ENCODE peak calls at places on chromosomes 7 and 10, in seven cellular contexts. N is NCI-H460, I is body of pancreas, D is B cell, E is H9, U is progenitor cell of endocrine pancreas, K is GM19239. V is an unnamed sample.

GRCh38 chr7:1235501-1236131 is 2.9 kb downstream of the UNCX start:
- DNase-seq in N (no peak), I (no peak), D (peak), E (no peak), U (no peak), K (no peak), V (peak)

GRCh38 chr7:39490296-39490695 is 75.9 kb upstream of the YAE1 start:
- DNase-seq in N (no peak), I (no peak), D (no peak), E (no peak), U (no peak), K (no peak), V (no peak)

GRCh38 chr10:68180490-68180889 is 51.4 kb downstream of the ATOH7 start:
- DNase-seq in N (no peak), I (no peak), D (no peak), E (no peak), U (no peak), K (no peak), V (no peak)

GRCh38 chr7:148696787-148697186 is 1.9 kb upstream of the CUL1 start:
- DNase-seq in N (no peak), I (no peak), D (no peak), E (no peak), U (no peak), K (no peak), V (no peak)

GRCh38 chr10:110340122-110340521 is 35.4 kb upstream of the SMNDC1 start:
- DNase-seq in N (no peak), I (no peak), D (no peak), E (no peak), U (no peak), K (no peak), V (no peak)

GRCh38 chr7:138890782-138891445 is 90.3 kb downstream of the KIAA1549 start:
- DNase-seq in N (peak), I (peak), D (no peak), E (no peak), U (no peak), K (no peak), V (no peak)

GRCh38 chr7:142871260-142872105 is 14.1 kb downstream of the TRPV6 start:
- DNase-seq in N (no peak), I (no peak), D (no peak), E (peak), U (no peak), K (no peak), V (no peak)

GRCh38 chr10:132959296-132959961 is 17.1 kb upstream of the CFAP46 start:
- DNase-seq in N (no peak), I (no peak), D (no peak), E (peak), U (no peak), K (no peak), V (peak)

GRCh38 chr7:2927592-2927991 is 83.5 kb upstream of the GNA12 start:
- DNase-seq in N (no peak), I (no peak), D (no peak), E (peak), U (no peak), K (no peak), V (peak)

GRCh38 chr10:13051126-13051694 is 48.8 kb upstream of the OPTN start:
- DNase-seq in N (no peak), I (no peak), D (no peak), E (no peak), U (no peak), K (no peak), V (no peak)

V was measured in upper lobe of left lung.